ENCODE peak calls at places on chromosomes 2 and 18, in six cellular contexts. S is IMR-90; N is CD4-positive, CD25-positive, alpha-beta regulatory T cell; W is adrenal gland; Z is ovary; H is K562. E is an unnamed sample.

GRCh38 chr18:79927597-79928562 is 23.6 kb downstream of the SLC66A2 start:
- DNase-seq in H (no peak), N (no peak), S (no peak), Z (no peak), W (peak; percentile 46), E (peak; percentile 12)

GRCh38 chr2:70141754-70142589 is 48.8 kb downstream of the C2orf42 start:
- DNase-seq in Z (no peak), S (peak; percentile 38), W (peak; percentile 86), H (peak; percentile 88), N (peak; percentile 51), E (no peak)

GRCh38 chr2:106579750-106580197 is 92.6 kb downstream of the CD8B2 start:
- DNase-seq in H (no peak), N (no peak), S (no peak), W (peak; percentile 67), Z (no peak), E (no peak)

GRCh38 chr2:241882090-241882625 is 12.6 kb downstream of the RTP5 start:
- DNase-seq in W (peak; percentile 87), Z (no peak), N (peak; percentile 38), S (no peak), H (peak; percentile 70), E (peak; percentile 87)

GRCh38 chr18:354456-354855 is 86.6 kb upstream of the THOC1 start:
- DNase-seq in W (no peak), N (no peak), Z (no peak), H (no peak), S (no peak), E (no peak)

GRCh38 chr2:105235388-105236059 is 6.0 kb upstream of the GPR45 start:
- DNase-seq in H (peak; percentile 57), N (peak; percentile 13), Z (peak; percentile 60), S (peak; percentile 80), W (peak; percentile 93), E (peak; percentile 45)

GRCh38 chr2:227415538-227416424 is 28.0 kb upstream of the SCYGR1 start:
- DNase-seq in S (peak; percentile 69), H (no peak), N (no peak), Z (no peak), W (peak; percentile 68), E (no peak)

GRCh38 chr2:233387667-233388528 is 33.6 kb downstream of the DGKD start:
- DNase-seq in N (no peak), H (no peak), S (peak; percentile 96), W (peak; percentile 97), Z (peak; percentile 97), E (peak; percentile 88)

GRCh38 chr2:178756343-178756742 is 50.9 kb downstream of the TTN start:
- DNase-seq in N (no peak), Z (no peak), H (no peak), W (no peak), S (no peak), E (no peak)

GRCh38 chr2:8515390-8515761 is 166.5 kb upstream of the ID2 start:
- DNase-seq in H (no peak), W (peak; percentile 87), Z (no peak), S (no peak), N (peak; percentile 39), E (no peak)
- H3K4me3 ChIP-seq in H (no peak overlapping the region), W (peak overlapping the region; percentile 7), Z (no peak overlapping the region), S (no peak overlapping the region), N (peak overlapping the region; percentile 42), E (no peak overlapping the region)

GRCh38 chr2:239918749-239919148 is 106.4 kb downstream of the NDUFA10 start:
- DNase-seq in Z (no peak), H (no peak), W (no peak), S (no peak), N (no peak), E (no peak)

GRCh38 chr2:239919779-239920545 is 105.2 kb downstream of the NDUFA10 start:
- DNase-seq in H (no peak), W (no peak), S (no peak), N (no peak), Z (no peak), E (no peak)

GRCh38 chr2:239916205-239917127 is 108.7 kb downstream of the NDUFA10 start:
- DNase-seq in H (no peak), Z (no peak), S (no peak), W (no peak), N (no peak), E (no peak)

GRCh38 chr2:239917128-239917956 is 107.8 kb downstream of the NDUFA10 start:
- DNase-seq in Z (no peak), W (no peak), S (no peak), H (no peak), N (no peak), E (no peak)

GRCh38 chr2:239917957-239918481 is 107.1 kb downstream of the NDUFA10 start:
- DNase-seq in Z (no peak), W (no peak), S (no peak), N (no peak), H (no peak), E (no peak)
- H3K9me3 ChIP-seq in Z (peaks cover 5% of the 10 kb centered on the region), W (no peaks in the 10 kb centered on the region), S (peaks cover 38% of the 10 kb centered on the region), N (peaks cover 27% of the 10 kb centered on the region), H (peaks cover 3% of the 10 kb centered on the region), E (no peaks in the 10 kb centered on the region)

DNA sequence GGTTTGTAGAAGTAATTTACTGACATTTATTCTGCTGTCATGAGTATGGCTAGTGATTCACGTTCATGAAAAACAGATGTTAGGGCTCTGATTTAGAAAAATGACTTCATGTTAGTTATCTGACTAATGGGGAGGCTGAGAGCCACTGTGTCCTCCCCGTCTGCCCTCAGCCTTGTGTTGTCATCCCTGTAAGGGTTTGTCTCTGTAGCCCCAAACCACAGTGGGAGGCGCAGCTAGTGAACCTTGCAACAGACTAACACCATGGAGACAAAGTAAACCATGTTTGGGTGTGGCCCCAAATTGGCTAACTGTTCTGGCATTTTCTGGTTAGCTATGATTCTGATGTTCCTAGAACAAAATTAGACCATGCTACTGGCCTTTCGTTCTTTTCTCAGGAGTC is 60.3 kb downstream of the LRRFIP1 start:
- DNase-seq in H (no peak), Z (peak; percentile 70), S (peak; percentile 99), W (peak; percentile 87), N (peak; percentile 91), E (no peak)
- H3K4me1 ChIP-seq in H (peaks cover 4% of the 10 kb centered on the region), Z (peaks cover under 1% of the 10 kb centered on the region), S (peaks cover 15% of the 10 kb centered on the region), W (no peaks in the 10 kb centered on the region), N (peaks cover 49% of the 10 kb centered on the region), E (no peaks in the 10 kb centered on the region)

GRCh38 chr18:28466213-28466612 is 289.3 kb upstream of the CDH2 start:
- DNase-seq in Z (no peak), H (no peak), W (no peak), S (no peak), N (no peak), E (no peak)
- H3K4me3 ChIP-seq in Z (no peak overlapping the region), H (no peak overlapping the region), W (no peak overlapping the region), S (no peak overlapping the region), N (no peak overlapping the region), E (no peak overlapping the region)

GRCh38 chr2:88683160-88684021 is 8.1 kb upstream of the RPIA start:
- DNase-seq in H (peak; percentile 39), N (no peak), S (no peak), Z (no peak), W (no peak), E (no peak)

GRCh38 chr2:88684519-88684918 is 7.0 kb upstream of the RPIA start:
- DNase-seq in N (no peak), Z (no peak), S (no peak), W (no peak), H (no peak), E (no peak)

GRCh38 chr2:88680916-88681315 is 10.6 kb upstream of the RPIA start:
- DNase-seq in W (peak; percentile 64), S (no peak), H (no peak), N (no peak), Z (no peak), E (peak; percentile 70)

GRCh38 chr2:88686320-88686719 is 5.2 kb upstream of the RPIA start:
- DNase-seq in S (no peak), W (no peak), Z (no peak), N (no peak), H (no peak), E (no peak)

DNA sequence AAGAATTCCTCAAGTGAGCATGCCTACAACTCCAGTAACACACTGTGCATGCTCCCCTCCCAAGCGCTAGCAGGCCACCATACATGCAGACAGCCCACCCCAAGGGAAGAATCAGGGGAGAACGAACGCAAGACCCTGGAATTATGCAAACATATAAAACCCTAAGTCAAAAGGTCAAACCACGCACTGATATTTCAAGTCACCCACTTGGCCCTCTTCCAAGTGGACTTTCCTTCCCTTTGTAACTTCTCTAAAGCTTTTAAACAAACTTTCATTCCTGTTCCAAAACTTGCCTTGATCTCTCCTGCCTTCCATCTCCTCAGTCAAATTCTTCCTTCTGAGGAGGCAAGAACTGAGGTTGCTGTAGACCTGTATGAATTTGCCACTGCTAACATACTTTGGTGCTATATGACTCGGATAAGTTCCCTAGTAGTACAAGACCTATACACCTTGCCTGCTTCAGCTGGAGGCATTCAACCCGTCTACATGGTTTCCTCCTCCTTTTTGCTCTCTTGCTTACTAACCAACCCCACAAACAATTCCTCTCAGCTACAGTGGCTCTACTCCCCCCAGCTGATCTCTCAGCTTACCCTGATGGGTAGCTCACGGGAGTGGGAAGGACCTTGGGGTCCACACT is 11.1 kb upstream of the RPIA start:
- DNase-seq in H (no peak), Z (no peak), W (no peak), S (no peak), N (no peak), E (no peak)
- H3K9me3 ChIP-seq in H (no peaks in the 10 kb centered on the region), Z (no peaks in the 10 kb centered on the region), W (no peaks in the 10 kb centered on the region), S (peaks cover 7% of the 10 kb centered on the region), N (peaks cover 14% of the 10 kb centered on the region), E (no peaks in the 10 kb centered on the region)

GRCh38 chr2:127082974-127083373 is 24.0 kb downstream of the BIN1 start:
- DNase-seq in W (no peak), N (no peak), H (no peak), S (peak; percentile 35), Z (no peak), E (no peak)

GRCh38 chr2:127080226-127080940 is 26.6 kb downstream of the BIN1 start:
- DNase-seq in N (peak; percentile 34), H (peak; percentile 69), W (peak; percentile 88), Z (no peak), S (no peak), E (no peak)

GRCh38 chr2:127080941-127081769 is 25.8 kb downstream of the BIN1 start:
- DNase-seq in H (no peak), N (peak; percentile 62), S (no peak), Z (no peak), W (peak; percentile 92), E (no peak)

GRCh38 chr2:127083819-127084503 is 23.0 kb downstream of the BIN1 start:
- DNase-seq in H (no peak), Z (peak; percentile 86), W (peak; percentile 95), S (peak; percentile 98), N (no peak), E (peak; percentile 16)

DNA sequence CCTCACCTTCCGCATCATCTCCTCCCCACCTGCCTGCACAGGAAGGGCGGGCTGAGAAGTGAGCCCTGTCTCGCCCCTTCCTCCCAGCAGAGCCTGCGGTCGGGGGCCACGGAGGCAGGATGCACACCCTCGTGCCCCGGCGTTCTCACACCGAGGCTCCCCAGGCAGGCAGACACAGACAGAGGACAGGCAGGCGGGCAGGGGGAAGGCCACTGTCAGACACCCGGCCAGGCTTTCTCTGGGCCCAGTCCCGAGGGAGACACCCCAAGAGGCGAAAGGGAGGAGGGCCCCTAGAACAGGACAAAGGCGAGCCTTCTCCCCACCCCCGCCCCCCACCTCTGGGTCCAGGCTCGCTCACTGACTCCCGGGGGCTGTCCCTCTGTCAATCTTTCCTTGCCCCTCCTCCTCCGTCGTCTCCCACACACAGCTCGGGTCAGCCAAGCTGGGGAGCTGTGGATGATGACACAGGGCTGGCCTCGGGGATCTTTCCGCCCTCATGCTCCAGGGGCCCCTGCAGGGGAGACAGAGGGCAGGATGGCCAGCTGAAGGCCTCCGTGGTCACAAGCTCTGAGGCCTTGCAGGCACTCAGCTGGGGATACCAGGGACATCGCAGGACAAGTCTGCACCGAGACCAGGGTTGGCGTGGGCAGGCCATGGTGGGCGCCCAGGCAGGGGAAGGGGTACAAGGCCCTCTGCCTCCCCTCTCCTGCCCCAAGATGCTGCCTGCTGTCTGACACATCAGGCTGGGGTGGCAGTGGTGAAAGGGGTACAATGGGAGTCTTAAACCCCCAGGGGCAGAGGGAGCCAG is 24.9 kb downstream of the BIN1 start:
- DNase-seq in H (peak; percentile 52), Z (no peak), S (peak; percentile 11), N (peak; percentile 86), W (no peak), E (no peak)
- H3K4me1 ChIP-seq in H (peaks cover 9% of the 10 kb centered on the region), Z (peaks cover 36% of the 10 kb centered on the region), S (peaks cover 53% of the 10 kb centered on the region), N (peaks cover 77% of the 10 kb centered on the region), W (peaks cover 84% of the 10 kb centered on the region), E (no peaks in the 10 kb centered on the region)

E was measured in pancreas.